ENCODE peak calls at places on chromosomes 3 and 15, in ten cellular contexts. One of them, this sample, is unnamed. For H3K4me1, the result is how much of the 10 kb centered on the place peaks cover.

GRCh38 chr15:47609693-47610092 is 107.6 kb upstream of the SEMA6D start:
- DNase-seq in colonic mucosa: peak
- DNase-seq in right atrium auricular region: no peak
- DNase-seq in ovary: no peak
- DNase-seq in A549: no peak
- DNase-seq in IMR-90: no peak
- DNase-seq in heart left ventricle: no peak
- DNase-seq in testis: no peak
- DNase-seq in HepG2: no peak
- DNase-seq in uterus: no peak
- DNase-seq in this sample: no peak

GRCh38 chr3:186909078-186909853 is 21.1 kb upstream of the ST6GAL1 start:
- DNase-seq in colonic mucosa: peak
- DNase-seq in right atrium auricular region: no peak
- DNase-seq in ovary: no peak
- DNase-seq in A549: no peak
- DNase-seq in IMR-90: no peak
- DNase-seq in heart left ventricle: no peak
- DNase-seq in testis: no peak
- DNase-seq in HepG2: peak
- DNase-seq in uterus: no peak
- DNase-seq in this sample: no peak

GRCh38 chr3:13149331-13150203 is 76.3 kb upstream of the IQSEC1 start:
- DNase-seq in colonic mucosa: no peak
- DNase-seq in right atrium auricular region: no peak
- DNase-seq in ovary: peak
- DNase-seq in A549: no peak
- DNase-seq in IMR-90: no peak
- DNase-seq in heart left ventricle: no peak
- DNase-seq in testis: no peak
- DNase-seq in HepG2: no peak
- DNase-seq in uterus: no peak
- DNase-seq in this sample: peak

GRCh38 chr15:30043211-30043655 is 39.5 kb upstream of the GOLGA8J start:
- DNase-seq in colonic mucosa: no peak
- DNase-seq in right atrium auricular region: no peak
- DNase-seq in ovary: no peak
- DNase-seq in A549: peak
- DNase-seq in IMR-90: peak
- DNase-seq in heart left ventricle: no peak
- DNase-seq in testis: no peak
- DNase-seq in HepG2: no peak
- DNase-seq in uterus: no peak
- DNase-seq in this sample: peak

GRCh38 chr3:184693011-184693975 is 18.6 kb downstream of the MAGEF1 start:
- DNase-seq in colonic mucosa: no peak
- DNase-seq in right atrium auricular region: no peak
- DNase-seq in ovary: no peak
- DNase-seq in A549: no peak
- DNase-seq in IMR-90: no peak
- DNase-seq in heart left ventricle: no peak
- DNase-seq in testis: no peak
- DNase-seq in HepG2: no peak
- DNase-seq in uterus: no peak
- DNase-seq in this sample: peak

GRCh38 chr15:57867970-57868791 is 161.7 kb downstream of the POLR2M start:
- DNase-seq in colonic mucosa: no peak
- DNase-seq in right atrium auricular region: no peak
- DNase-seq in ovary: no peak
- DNase-seq in A549: no peak
- DNase-seq in IMR-90: no peak
- DNase-seq in heart left ventricle: no peak
- DNase-seq in testis: peak
- DNase-seq in HepG2: no peak
- DNase-seq in uterus: no peak
- DNase-seq in this sample: no peak

GRCh38 chr3:152656207-152657001 is 178.5 kb upstream of the P2RY1 start:
- DNase-seq in colonic mucosa: no peak
- DNase-seq in right atrium auricular region: no peak
- DNase-seq in ovary: no peak
- DNase-seq in A549: no peak
- DNase-seq in IMR-90: no peak
- DNase-seq in heart left ventricle: no peak
- DNase-seq in testis: peak
- DNase-seq in HepG2: no peak
- DNase-seq in uterus: no peak
- DNase-seq in this sample: no peak

GRCh38 chr3:59052803-59053411 is 3.1 kb upstream of the CFAP20DC start:
- DNase-seq in colonic mucosa: peak
- DNase-seq in right atrium auricular region: no peak
- DNase-seq in ovary: no peak
- DNase-seq in A549: no peak
- DNase-seq in IMR-90: peak
- DNase-seq in heart left ventricle: no peak
- DNase-seq in testis: no peak
- DNase-seq in HepG2: peak
- DNase-seq in uterus: no peak
- DNase-seq in this sample: peak

GRCh38 chr15:58392611-58393161 is 39.1 kb upstream of the LIPC start:
- DNase-seq in colonic mucosa: peak
- DNase-seq in right atrium auricular region: no peak
- DNase-seq in ovary: no peak
- DNase-seq in A549: no peak
- DNase-seq in IMR-90: no peak
- DNase-seq in heart left ventricle: no peak
- DNase-seq in testis: no peak
- DNase-seq in HepG2: no peak
- DNase-seq in uterus: no peak
- DNase-seq in this sample: no peak

GRCh38 chr15:101088788-101089578 is 162.9 kb downstream of the CHSY1 start:
- DNase-seq in colonic mucosa: peak
- DNase-seq in right atrium auricular region: no peak
- DNase-seq in ovary: peak
- DNase-seq in A549: peak
- DNase-seq in IMR-90: no peak
- DNase-seq in heart left ventricle: peak
- DNase-seq in testis: peak
- DNase-seq in HepG2: peak
- DNase-seq in uterus: peak
- DNase-seq in this sample: peak

GRCh38 chr3:152969557-152970300 is 134.8 kb downstream of the P2RY1 start:
- DNase-seq in colonic mucosa: no peak
- DNase-seq in right atrium auricular region: no peak
- DNase-seq in ovary: no peak
- DNase-seq in A549: peak
- DNase-seq in IMR-90: no peak
- DNase-seq in heart left ventricle: no peak
- DNase-seq in testis: no peak
- DNase-seq in HepG2: peak
- DNase-seq in uterus: no peak
- DNase-seq in this sample: no peak

GRCh38 chr3:40055361-40055760 is 246.0 kb downstream of the MYRIP start:
- DNase-seq in colonic mucosa: no peak
- DNase-seq in right atrium auricular region: no peak
- DNase-seq in ovary: no peak
- DNase-seq in A549: no peak
- DNase-seq in IMR-90: no peak
- DNase-seq in heart left ventricle: no peak
- DNase-seq in testis: no peak
- DNase-seq in HepG2: no peak
- DNase-seq in uterus: no peak
- DNase-seq in this sample: no peak

GRCh38 chr3:162489853-162490252 is 993.2 kb downstream of the OTOL1 start:
- DNase-seq in colonic mucosa: no peak
- DNase-seq in right atrium auricular region: no peak
- DNase-seq in ovary: no peak
- DNase-seq in A549: no peak
- DNase-seq in IMR-90: no peak
- DNase-seq in heart left ventricle: no peak
- DNase-seq in testis: peak
- DNase-seq in HepG2: no peak
- DNase-seq in uterus: no peak
- DNase-seq in this sample: no peak

GRCh38 chr3:76651784-76652183 is 388.1 kb upstream of the ROBO2 start:
- DNase-seq in colonic mucosa: no peak
- DNase-seq in right atrium auricular region: no peak
- DNase-seq in ovary: no peak
- DNase-seq in A549: no peak
- DNase-seq in IMR-90: peak
- DNase-seq in heart left ventricle: no peak
- DNase-seq in testis: no peak
- DNase-seq in HepG2: no peak
- DNase-seq in uterus: no peak
- DNase-seq in this sample: no peak

GRCh38 chr3:42070089-42070885 is 20.9 kb upstream of the TRAK1 start:
- DNase-seq in colonic mucosa: peak
- DNase-seq in right atrium auricular region: no peak
- DNase-seq in ovary: no peak
- DNase-seq in A549: no peak
- DNase-seq in IMR-90: peak
- DNase-seq in heart left ventricle: no peak
- DNase-seq in testis: no peak
- DNase-seq in HepG2: no peak
- DNase-seq in uterus: no peak
- DNase-seq in this sample: no peak
- H3K4me1 ChIP-seq in colonic mucosa: under half
- H3K4me1 ChIP-seq in right atrium auricular region: half or more
- H3K4me1 ChIP-seq in ovary: under half
- H3K4me1 ChIP-seq in A549: half or more
- H3K4me1 ChIP-seq in IMR-90: under half
- H3K4me1 ChIP-seq in heart left ventricle: under half
- H3K4me1 ChIP-seq in testis: half or more
- H3K4me1 ChIP-seq in HepG2: half or more
- H3K4me1 ChIP-seq in uterus: under half
- H3K4me1 ChIP-seq in this sample: half or more

GRCh38 chr3:157131861-157132260 is 28.1 kb downstream of the CCNL1 start:
- DNase-seq in colonic mucosa: no peak
- DNase-seq in right atrium auricular region: no peak
- DNase-seq in ovary: no peak
- DNase-seq in A549: no peak
- DNase-seq in IMR-90: peak
- DNase-seq in heart left ventricle: no peak
- DNase-seq in testis: no peak
- DNase-seq in HepG2: no peak
- DNase-seq in uterus: no peak
- DNase-seq in this sample: no peak

GRCh38 chr3:157132341-157132740 is 27.6 kb downstream of the CCNL1 start:
- DNase-seq in colonic mucosa: no peak
- DNase-seq in right atrium auricular region: no peak
- DNase-seq in ovary: no peak
- DNase-seq in A549: no peak
- DNase-seq in IMR-90: no peak
- DNase-seq in heart left ventricle: no peak
- DNase-seq in testis: no peak
- DNase-seq in HepG2: no peak
- DNase-seq in uterus: no peak
- DNase-seq in this sample: no peak

GRCh38 chr3:157130138-157130880 is 29.6 kb downstream of the CCNL1 start:
- DNase-seq in colonic mucosa: peak
- DNase-seq in right atrium auricular region: peak
- DNase-seq in ovary: peak
- DNase-seq in A549: peak
- DNase-seq in IMR-90: peak
- DNase-seq in heart left ventricle: peak
- DNase-seq in testis: peak
- DNase-seq in HepG2: peak
- DNase-seq in uterus: peak
- DNase-seq in this sample: peak

GRCh38 chr3:157129782-157130137 is 30.2 kb downstream of the CCNL1 start:
- DNase-seq in colonic mucosa: peak
- DNase-seq in right atrium auricular region: no peak
- DNase-seq in ovary: no peak
- DNase-seq in A549: no peak
- DNase-seq in IMR-90: no peak
- DNase-seq in heart left ventricle: no peak
- DNase-seq in testis: peak
- DNase-seq in HepG2: no peak
- DNase-seq in uterus: no peak
- DNase-seq in this sample: peak

DNA sequence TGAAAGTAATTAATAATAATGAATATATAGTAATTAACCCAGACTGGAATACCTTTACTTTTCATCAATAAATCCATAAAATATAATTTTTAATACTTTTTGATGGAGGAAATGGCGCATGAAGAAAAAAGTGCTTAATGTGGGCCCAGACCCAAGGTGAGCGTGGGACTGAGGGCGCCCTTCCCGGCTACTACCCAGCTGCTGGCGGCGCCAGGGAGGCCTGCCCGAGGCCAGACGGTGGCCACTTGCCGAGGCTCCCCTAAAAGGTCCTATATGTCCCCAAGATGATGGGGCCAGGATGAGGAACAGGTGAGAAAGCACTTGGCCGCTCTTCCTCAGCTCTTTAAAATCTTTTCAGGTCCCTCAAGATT is 29.1 kb downstream of the CCNL1 start:
- DNase-seq in colonic mucosa: no peak
- DNase-seq in right atrium auricular region: no peak
- DNase-seq in ovary: no peak
- DNase-seq in A549: no peak
- DNase-seq in IMR-90: no peak
- DNase-seq in heart left ventricle: no peak
- DNase-seq in testis: no peak
- DNase-seq in HepG2: no peak
- DNase-seq in uterus: no peak
- DNase-seq in this sample: no peak
- H3K27ac ChIP-seq in colonic mucosa: peak
- H3K27ac ChIP-seq in right atrium auricular region: peak
- H3K27ac ChIP-seq in ovary: no peak
- H3K27ac ChIP-seq in A549: peak
- H3K27ac ChIP-seq in IMR-90: no peak
- H3K27ac ChIP-seq in heart left ventricle: peak
- H3K27ac ChIP-seq in testis: peak
- H3K27ac ChIP-seq in HepG2: peak
- H3K27ac ChIP-seq in uterus: peak
- H3K27ac ChIP-seq in this sample: peak

GRCh38 chr3:109331692-109332091 is 5.7 kb downstream of the DPPA4 start:
- DNase-seq in colonic mucosa: no peak
- DNase-seq in right atrium auricular region: no peak
- DNase-seq in ovary: no peak
- DNase-seq in A549: no peak
- DNase-seq in IMR-90: no peak
- DNase-seq in heart left ventricle: no peak
- DNase-seq in testis: no peak
- DNase-seq in HepG2: no peak
- DNase-seq in uterus: no peak
- DNase-seq in this sample: no peak
- H3K4me3 ChIP-seq in colonic mucosa: no peak
- H3K4me3 ChIP-seq in right atrium auricular region: no peak
- H3K4me3 ChIP-seq in ovary: no peak
- H3K4me3 ChIP-seq in A549: no peak
- H3K4me3 ChIP-seq in IMR-90: no peak
- H3K4me3 ChIP-seq in heart left ventricle: no peak
- H3K4me3 ChIP-seq in testis: no peak
- H3K4me3 ChIP-seq in HepG2: no peak
- H3K4me3 ChIP-seq in uterus: no peak
- H3K4me3 ChIP-seq in this sample: no peak

DNA sequence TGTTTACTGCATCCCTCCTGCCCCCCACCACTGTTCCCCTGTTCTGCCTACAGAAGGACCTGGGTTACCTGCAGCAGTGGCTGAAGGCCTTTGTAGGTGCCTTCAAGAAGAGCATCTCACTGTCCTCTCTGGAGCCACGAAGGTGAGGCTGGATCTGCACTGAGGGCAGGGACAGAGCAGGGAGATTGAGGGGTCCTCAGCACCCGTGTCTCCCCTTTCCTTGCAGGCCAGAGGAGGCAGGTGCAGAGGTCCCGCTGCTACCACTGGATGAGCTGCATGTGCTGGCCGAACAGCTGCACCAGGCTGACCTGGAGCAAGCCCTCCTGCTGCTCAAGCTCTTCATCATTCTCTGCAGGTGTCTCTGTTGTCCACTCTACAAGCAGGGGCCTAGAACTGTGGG is 9.2 kb downstream of the NBEAL2 start:
- DNase-seq in colonic mucosa: no peak
- DNase-seq in right atrium auricular region: no peak
- DNase-seq in ovary: no peak
- DNase-seq in A549: no peak
- DNase-seq in IMR-90: no peak
- DNase-seq in heart left ventricle: no peak
- DNase-seq in testis: no peak
- DNase-seq in HepG2: no peak
- DNase-seq in uterus: no peak
- DNase-seq in this sample: peak
- H3K4me1 ChIP-seq in colonic mucosa: under half
- H3K4me1 ChIP-seq in right atrium auricular region: under half
- H3K4me1 ChIP-seq in ovary: under half
- H3K4me1 ChIP-seq in A549: under half
- H3K4me1 ChIP-seq in IMR-90: under half
- H3K4me1 ChIP-seq in heart left ventricle: under half
- H3K4me1 ChIP-seq in testis: under half
- H3K4me1 ChIP-seq in HepG2: under half
- H3K4me1 ChIP-seq in uterus: under half
- H3K4me1 ChIP-seq in this sample: under half

This sample was measured in osteoblast.